ENCODE peak calls at places on chromosomes 2 and 18, in six cellular contexts. A is NCI-H2171; N is cardiac fibroblast; Z is fibroblast of pulmonary artery; V is activated T-helper 1 cell treated with anti-CD3 and anti-CD28 coated beads, Interleukin-12 subunit alpha, Interleukin-12 subunit beta, Interleukin-2, Interleukin-4 antibody, amounts not matched to agents 30 ng/mL and 10 ng/mL and 1 ng/mL, durations not matched to agents 14 hours and 24 hours and 36 hours; Q is memory B cell. F is an unnamed sample.

GRCh38 chr2:75560768-75561565 is at the start of gene EVA1A:
- DNase-seq in A (no peak), N (peak; percentile 74), Z (peak; percentile 74), V (no peak), Q (no peak), F (peak; percentile 83)

GRCh38 chr2:221104391-221104811 is 467.7 kb downstream of the EPHA4 start:
- DNase-seq in A (peak; percentile 51), N (peak; percentile 0), Z (peak; percentile 29), V (no peak), Q (no peak), F (peak; percentile 23)

GRCh38 chr2:214019229-214019972 is 391.5 kb upstream of the VWC2L start:
- DNase-seq in A (no peak), N (peak; percentile 98), Z (peak; percentile 95), V (no peak), Q (no peak), F (peak; percentile 96)

GRCh38 chr2:37084797-37085196 is 479 bp downstream of the GPATCH11 start:
- DNase-seq in A (no peak), N (no peak), Z (no peak), V (no peak), Q (no peak), F (no peak)

GRCh38 chr2:130776550-130776949 is 21.2 kb downstream of the AMER3 start:
- DNase-seq in A (no peak), N (no peak), Z (no peak), V (no peak), Q (no peak), F (no peak)

GRCh38 chr2:133241231-133241575 is 327.1 kb downstream of the NCKAP5 start:
- DNase-seq in A (no peak), N (peak; percentile 64), Z (no peak), V (no peak), Q (no peak), F (peak; percentile 35)

GRCh38 chr18:78721281-78721949 is 258.2 kb upstream of the SALL3 start:
- DNase-seq in A (no peak), N (no peak), Z (no peak), V (no peak), Q (no peak), F (no peak)

GRCh38 chr18:39346916-39347315 is 1781.3 kb upstream of the CELF4 start:
- DNase-seq in A (no peak), N (no peak), Z (no peak), V (no peak), Q (no peak), F (no peak)

GRCh38 chr2:120204022-120204405 is 19.2 kb downstream of the TMEM185B start:
- DNase-seq in A (no peak), N (no peak), Z (no peak), V (no peak), Q (no peak), F (no peak)

GRCh38 chr18:5772271-5772670 is 123.1 kb downstream of the TMEM200C start:
- DNase-seq in A (no peak), N (no peak), Z (no peak), V (no peak), Q (no peak), F (no peak)

GRCh38 chr2:62270728-62271127 is 74.8 kb downstream of the B3GNT2 start:
- DNase-seq in A (peak; percentile 61), N (peak; percentile 26), Z (peak; percentile 59), V (no peak), Q (no peak), F (peak; percentile 18)

GRCh38 chr18:78511666-78512065 is 468.0 kb upstream of the SALL3 start:
- DNase-seq in A (no peak), N (no peak), Z (no peak), V (no peak), Q (no peak), F (no peak)

GRCh38 chr2:11156396-11157075 is 1.3 kb downstream of the SLC66A3 start:
- DNase-seq in A (no peak), N (no peak), Z (no peak), V (no peak), Q (no peak), F (no peak)

GRCh38 chr18:26464128-26465011 is 84.0 kb downstream of the KCTD1 start:
- DNase-seq in A (no peak), N (no peak), Z (no peak), V (no peak), Q (no peak), F (no peak)

GRCh38 chr2:70570041-70570661 is 16.5 kb upstream of the TGFA start:
- DNase-seq in A (no peak), N (no peak), Z (peak; percentile 18), V (no peak), Q (no peak), F (no peak)

GRCh38 chr2:157265825-157266224 is 8.3 kb downstream of the GALNT5 start:
- DNase-seq in A (no peak), N (no peak), Z (no peak), V (no peak), Q (no peak), F (no peak)

GRCh38 chr2:178208817-178209216 is 14.5 kb downstream of the OSBPL6 start:
- DNase-seq in A (no peak), N (peak; percentile 41), Z (peak; percentile 28), V (no peak), Q (no peak), F (no peak)

GRCh38 chr18:11719621-11720020 is 30.6 kb downstream of the GNAL start:
- DNase-seq in A (peak; percentile 37), N (no peak), Z (no peak), V (no peak), Q (no peak), F (no peak)

GRCh38 chr18:63518178-63519012 is 23.8 kb upstream of the SERPINB12 start:
- DNase-seq in A (peak; percentile 59), N (peak; percentile 85), Z (peak; percentile 81), V (peak; percentile 46), Q (peak; percentile 60), F (peak; percentile 65)